ENCODE peak calls at places on chromosomes 5 and 9, in seven cellular contexts. O, N, T, X, P, L and J are unnamed samples.

GRCh38 chr5:123454236-123454911 is 31.2 kb upstream of the CEP120 start:
- DNase-seq in O (no peak), N (no peak), T (peak), X (no peak), P (no peak), L (no peak), J (no peak)

GRCh38 chr9:71490810-71491209 is 277.5 kb downstream of the CEMIP2 start:
- DNase-seq in O (no peak), N (no peak), T (no peak), X (peak), P (no peak), L (no peak), J (no peak)

GRCh38 chr5:117888688-117889087 is 1099.7 kb downstream of the DTWD2 start:
- DNase-seq in O (no peak), N (no peak), T (peak), X (no peak), P (no peak), L (no peak), J (no peak)

GRCh38 chr5:115170128-115170923 is 618 bp upstream of the TRIM36 start:
- DNase-seq in O (no peak), N (no peak), T (no peak), X (peak), P (no peak), L (peak), J (no peak)

GRCh38 chr9:130258999-130259398 is 6.6 kb upstream of the HMCN2 start:
- DNase-seq in O (no peak), N (no peak), T (no peak), X (no peak), P (no peak), L (no peak), J (no peak)

GRCh38 chr9:127767909-127768331 is 10.5 kb downstream of the SH2D3C start:
- DNase-seq in O (no peak), N (no peak), T (peak), X (no peak), P (no peak), L (no peak), J (no peak)

GRCh38 chr9:93964685-93965084 is 9.5 kb upstream of the BARX1 start:
- DNase-seq in O (no peak), N (no peak), T (no peak), X (no peak), P (no peak), L (no peak), J (no peak)

GRCh38 chr9:97468658-97469448 is 32.6 kb upstream of the TMOD1 start:
- DNase-seq in O (peak), N (no peak), T (peak), X (peak), P (peak), L (peak), J (peak)

GRCh38 chr5:59169101-59169767 is 586.4 kb downstream of the RAB3C start:
- DNase-seq in O (no peak), N (no peak), T (no peak), X (no peak), P (no peak), L (no peak), J (no peak)

GRCh38 chr9:121568541-121569265 is 69.1 kb upstream of the GGTA1 start:
- DNase-seq in O (no peak), N (no peak), T (peak), X (no peak), P (peak), L (no peak), J (peak)

GRCh38 chr5:113293613-113294340 is 141.0 kb downstream of the TSSK1B start:
- DNase-seq in O (no peak), N (no peak), T (peak), X (no peak), P (peak), L (no peak), J (peak)

GRCh38 chr5:67493676-67494075 is 297.1 kb upstream of the CD180 start:
- DNase-seq in O (peak), N (no peak), T (peak), X (no peak), P (peak), L (no peak), J (peak)

GRCh38 chr5:180340856-180341255 is 12.3 kb downstream of the GFPT2 start:
- DNase-seq in O (no peak), N (no peak), T (no peak), X (no peak), P (no peak), L (no peak), J (no peak)

GRCh38 chr5:71932131-71932635 is 175.1 kb upstream of the MAP1B start:
- DNase-seq in O (no peak), N (no peak), T (peak), X (peak), P (peak), L (no peak), J (no peak)

GRCh38 chr9:19828586-19828985 is 39.7 kb upstream of the SLC24A2 start:
- DNase-seq in O (no peak), N (no peak), T (no peak), X (no peak), P (no peak), L (no peak), J (no peak)

GRCh38 chr5:181194489-181195248 is 10.3 kb downstream of the TRIM7 start:
- DNase-seq in O (no peak), N (no peak), T (no peak), X (no peak), P (no peak), L (no peak), J (no peak)

GRCh38 chr9:77440057-77440456 is 208.1 kb downstream of the GNA14 start:
- DNase-seq in O (no peak), N (no peak), T (peak), X (no peak), P (peak), L (no peak), J (no peak)

GRCh38 chr9:21018177-21018576 is 13.3 kb downstream of the HACD4 start:
- DNase-seq in O (no peak), N (no peak), T (no peak), X (no peak), P (no peak), L (no peak), J (no peak)

GRCh38 chr5:173888473-173889135 is 455 bp downstream of the CPEB4 start:
- DNase-seq in O (no peak), N (no peak), T (no peak), X (no peak), P (peak), L (no peak), J (peak)

GRCh38 chr5:34616665-34617064 is 39.5 kb upstream of the RAI14 start:
- DNase-seq in O (no peak), N (no peak), T (no peak), X (no peak), P (no peak), L (no peak), J (no peak)

GRCh38 chr5:143023447-143024096 is 253.4 kb downstream of the ARHGAP26 start:
- DNase-seq in O (peak), N (no peak), T (no peak), X (no peak), P (no peak), L (no peak), J (peak)

GRCh38 chr5:168851902-168852321 is 272.7 kb upstream of the PANK3 start:
- DNase-seq in O (no peak), N (no peak), T (peak), X (no peak), P (peak), L (no peak), J (peak)

GRCh38 chr9:134678671-134679443 is 37.3 kb downstream of the COL5A1 start:
- DNase-seq in O (no peak), N (no peak), T (no peak), X (no peak), P (no peak), L (no peak), J (no peak)

GRCh38 chr9:98317134-98317857 is 61.8 kb upstream of the TBC1D2 start:
- DNase-seq in O (no peak), N (no peak), T (peak), X (no peak), P (peak), L (no peak), J (no peak)

GRCh38 chr5:168302785-168303184 is 11.3 kb downstream of the WWC1 start:
- DNase-seq in O (no peak), N (no peak), T (no peak), X (no peak), P (no peak), L (no peak), J (no peak)

GRCh38 chr5:75331-76320 is 16.3 kb upstream of the PLEKHG4B start:
- DNase-seq in O (no peak), N (no peak), T (no peak), X (no peak), P (no peak), L (no peak), J (no peak)

GRCh38 chr5:74067748-74068541 is 441.9 kb downstream of the ARHGEF28 start:
- DNase-seq in O (no peak), N (no peak), T (no peak), X (peak), P (peak), L (no peak), J (no peak)

GRCh38 chr5:137155621-137156020 is 343.5 kb downstream of the SPOCK1 start:
- DNase-seq in O (no peak), N (no peak), T (no peak), X (no peak), P (no peak), L (no peak), J (no peak)

GRCh38 chr5:57745029-57745428 is 262.4 kb upstream of the ACTBL2 start:
- DNase-seq in O (no peak), N (no peak), T (no peak), X (no peak), P (no peak), L (no peak), J (no peak)

GRCh38 chr9:84781431-84781830 is 111.9 kb downstream of the NTRK2 start:
- DNase-seq in O (no peak), N (no peak), T (peak), X (no peak), P (peak), L (no peak), J (peak)

GRCh38 chr5:135133698-135134515 is 99.9 kb upstream of the PITX1 start:
- DNase-seq in O (no peak), N (no peak), T (no peak), X (no peak), P (no peak), L (no peak), J (peak)

GRCh38 chr9:21549251-21549765 is 67.2 kb upstream of the IFNE start:
- DNase-seq in O (no peak), N (no peak), T (peak), X (no peak), P (no peak), L (no peak), J (no peak)

GRCh38 chr9:91677354-91677753 is 253.7 kb upstream of the NFIL3 start:
- DNase-seq in O (no peak), N (no peak), T (peak), X (no peak), P (no peak), L (no peak), J (no peak)

GRCh38 chr5:146883496-146883895 is 4.9 kb upstream of the PPP2R2B start:
- DNase-seq in O (no peak), N (no peak), T (no peak), X (no peak), P (no peak), L (no peak), J (no peak)

GRCh38 chr9:20209421-20210340 is 412.6 kb downstream of the MLLT3 start:
- DNase-seq in O (no peak), N (no peak), T (no peak), X (no peak), P (no peak), L (no peak), J (no peak)